ENCODE peak calls at places on chromosomes 16 and 17, in ten cellular contexts. T, J, Q, G, P, I, W, E, H and R are unnamed samples. For H3K4me1, the result is how much of the 10 kb centered on the place peaks cover.

GRCh38 chr16:12362482-12363458 is 386.2 kb downstream of the SNX29 start:
- DNase-seq in T (no peak), J (peak), Q (no peak), G (no peak), P (no peak), I (peak), W (no peak), E (no peak), H (no peak), R (peak)

GRCh38 chr17:38341035-38341721 is 2.6 kb downstream of the GPR179 start:
- DNase-seq in T (peak), J (peak), Q (no peak), G (peak), P (no peak), I (no peak), W (peak), E (no peak), H (peak), R (peak)

GRCh38 chr17:38710985-38711384 is 5.9 kb downstream of the MLLT6 start:
- DNase-seq in T (no peak), J (no peak), Q (no peak), G (no peak), P (no peak), I (no peak), W (no peak), E (peak), H (no peak), R (no peak)

GRCh38 chr17:31074772-31075538 is 19.8 kb upstream of the NF1 start:
- DNase-seq in T (no peak), J (no peak), Q (no peak), G (no peak), P (no peak), I (peak), W (no peak), E (no peak), H (no peak), R (no peak)

GRCh38 chr16:71855937-71856662 is 10.3 kb downstream of the ATXN1L start:
- DNase-seq in T (no peak), J (no peak), Q (no peak), G (no peak), P (no peak), I (no peak), W (no peak), E (no peak), H (no peak), R (no peak)

GRCh38 chr16:64459821-64460220 is 662.0 kb downstream of the CDH11 start:
- DNase-seq in T (peak), J (peak), Q (no peak), G (no peak), P (no peak), I (peak), W (peak), E (no peak), H (no peak), R (peak)

GRCh38 chr16:72677662-72678447 is 370.1 kb downstream of the ZFHX3 start:
- DNase-seq in T (no peak), J (no peak), Q (no peak), G (peak), P (no peak), I (peak), W (no peak), E (no peak), H (no peak), R (no peak)

GRCh38 chr17:39252788-39253460 is 27.2 kb upstream of the STAC2 start:
- DNase-seq in T (no peak), J (no peak), Q (no peak), G (no peak), P (no peak), I (no peak), W (no peak), E (no peak), H (no peak), R (no peak)

GRCh38 chr16:71645450-71645849 is 19.5 kb downstream of the MARVELD3 start:
- DNase-seq in T (no peak), J (no peak), Q (no peak), G (peak), P (no peak), I (peak), W (no peak), E (peak), H (no peak), R (no peak)

GRCh38 chr17:76353004-76353598 is 615 bp downstream of the PRPSAP1 start:
- DNase-seq in T (peak), J (peak), Q (no peak), G (peak), P (no peak), I (no peak), W (peak), E (no peak), H (peak), R (peak)

GRCh38 chr17:55067697-55068439 is 99.3 kb downstream of the STXBP4 start:
- DNase-seq in T (no peak), J (no peak), Q (no peak), G (no peak), P (no peak), I (peak), W (no peak), E (peak), H (no peak), R (no peak)

GRCh38 chr16:49496656-49497055 is 123.1 kb downstream of the C16orf78 start:
- DNase-seq in T (no peak), J (no peak), Q (no peak), G (no peak), P (no peak), I (no peak), W (no peak), E (no peak), H (no peak), R (no peak)

GRCh38 chr17:1179635-1180433 is at the start of gene ABR:
- DNase-seq in T (peak), J (peak), Q (no peak), G (peak), P (no peak), I (peak), W (peak), E (peak), H (peak), R (peak)

GRCh38 chr17:1174490-1174889 is 5.3 kb downstream of the ABR start:
- DNase-seq in T (no peak), J (no peak), Q (no peak), G (no peak), P (no peak), I (no peak), W (no peak), E (no peak), H (no peak), R (no peak)

GRCh38 chr17:1179112-1179634 is 608 bp downstream of the ABR start:
- DNase-seq in T (no peak), J (no peak), Q (no peak), G (no peak), P (no peak), I (no peak), W (no peak), E (no peak), H (no peak), R (no peak)

GRCh38 chr17:1180434-1180742 is 607 bp upstream of the ABR start:
- DNase-seq in T (no peak), J (no peak), Q (no peak), G (no peak), P (no peak), I (no peak), W (no peak), E (no peak), H (no peak), R (no peak)

GRCh38 chr17:1177099-1177996 is 2.4 kb downstream of the ABR start:
- DNase-seq in T (peak), J (peak), Q (no peak), G (no peak), P (no peak), I (peak), W (no peak), E (no peak), H (no peak), R (no peak)
- H3K4me1 ChIP-seq in T (under half), J (half or more), Q (under half), G (under half), P (under half), I (under half), W (under half), E (under half), H (under half), R (under half)

GRCh38 chr17:7835818-7836595 is 2.0 kb downstream of the KDM6B start:
- DNase-seq in T (no peak), J (peak), Q (no peak), G (peak), P (no peak), I (peak), W (peak), E (no peak), H (peak), R (no peak)

GRCh38 chr17:7838291-7839075 is 4.5 kb downstream of the KDM6B start:
- DNase-seq in T (peak), J (no peak), Q (no peak), G (peak), P (no peak), I (peak), W (no peak), E (peak), H (no peak), R (peak)

GRCh38 chr17:7836596-7837374 is 2.8 kb downstream of the KDM6B start:
- DNase-seq in T (peak), J (peak), Q (peak), G (peak), P (peak), I (peak), W (peak), E (peak), H (peak), R (peak)

GRCh38 chr17:7839199-7839889 is 5.3 kb downstream of the KDM6B start:
- DNase-seq in T (no peak), J (no peak), Q (no peak), G (peak), P (no peak), I (no peak), W (no peak), E (peak), H (peak), R (no peak)

DNA sequence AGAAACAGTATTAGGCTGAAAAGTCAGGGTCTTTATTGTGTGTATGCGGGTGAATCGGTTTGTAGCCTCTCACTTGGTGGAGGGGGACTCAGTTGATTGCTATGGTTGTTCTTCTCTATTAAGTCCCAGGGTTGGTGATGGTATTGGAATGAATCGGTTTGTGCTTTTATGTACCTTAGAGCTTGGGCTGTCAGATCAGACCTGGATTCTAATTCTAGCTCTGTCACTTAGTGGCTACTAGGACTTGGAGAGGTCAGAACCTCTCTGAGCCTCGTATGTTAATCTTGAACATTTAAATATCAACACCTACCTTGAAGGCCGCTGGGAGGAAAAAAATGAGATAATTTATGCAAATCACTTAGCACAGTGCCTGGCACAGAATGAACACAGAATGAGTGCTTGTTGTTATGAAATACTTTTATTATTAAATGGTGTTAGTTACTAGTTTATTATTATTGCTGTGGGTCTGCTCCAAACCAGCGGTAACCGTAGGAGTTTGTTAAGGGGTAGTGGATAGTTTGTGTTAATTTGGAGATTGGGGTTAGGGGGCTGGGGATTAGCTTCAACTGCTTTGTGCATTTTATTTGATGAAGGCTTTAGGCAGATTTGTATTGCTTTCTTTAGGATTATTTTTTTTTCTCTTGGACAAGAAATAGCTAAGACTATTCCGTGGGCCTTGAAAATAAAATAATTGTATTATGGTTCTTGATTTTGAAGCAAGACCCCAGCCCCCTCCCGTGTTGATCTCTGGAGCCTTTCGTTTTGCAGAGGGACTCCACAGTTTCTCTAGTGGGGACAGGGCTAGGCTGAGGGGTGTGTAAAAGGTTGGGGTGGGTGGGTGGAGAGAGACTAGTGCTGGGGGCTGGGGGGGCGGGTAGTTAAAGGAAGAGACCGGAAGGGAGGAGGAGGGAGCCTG is 3.6 kb downstream of the KDM6B start:
- DNase-seq in T (no peak), J (no peak), Q (no peak), G (no peak), P (no peak), I (no peak), W (no peak), E (peak), H (no peak), R (no peak)
- TF ChIP-seq POLR2A in T (no peak), J (no peak), Q (no peak), G (peak), P (no peak), I (no peak), W (no peak), E (no peak), H (no peak), R (no peak)

DNA sequence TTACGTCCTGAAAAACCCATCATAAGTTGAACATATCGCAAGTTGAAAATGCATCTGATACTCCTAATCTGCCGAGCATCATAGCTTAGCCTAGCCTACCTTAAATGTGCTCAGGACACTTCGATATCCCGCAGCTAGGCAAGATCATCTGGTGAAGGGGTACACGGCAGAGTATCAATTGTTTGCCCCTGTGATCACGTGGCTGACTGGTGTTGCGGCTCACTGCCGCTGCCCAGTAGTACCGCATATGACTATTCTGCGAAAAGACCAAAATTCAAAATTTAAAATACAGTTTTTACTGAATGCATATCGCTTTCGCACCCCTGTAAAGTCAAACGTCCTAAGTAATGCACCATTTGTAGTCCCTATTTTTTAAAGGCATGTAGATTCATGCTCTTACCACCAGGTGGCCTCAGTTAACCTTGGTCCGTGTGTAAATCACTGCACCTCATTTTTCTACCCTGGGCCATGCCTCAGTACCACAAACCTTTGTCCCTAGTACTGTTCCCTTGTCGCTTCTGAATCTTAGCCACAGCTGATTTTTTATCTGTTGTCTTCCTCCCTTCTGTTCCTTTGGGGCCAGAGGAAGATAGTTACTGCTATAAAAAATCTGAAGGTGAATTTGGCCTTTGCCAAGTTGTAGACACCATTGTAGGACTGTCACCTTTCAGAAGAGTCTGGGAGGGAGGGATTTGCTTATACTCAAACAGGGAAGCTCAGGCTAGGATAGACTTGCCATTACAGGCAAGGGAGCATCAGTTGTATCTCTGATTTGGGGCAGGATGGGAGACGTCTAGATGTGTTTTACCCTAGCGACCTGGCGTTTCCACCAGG is 34.4 kb downstream of the WWP2 start:
- DNase-seq in T (peak), J (peak), Q (no peak), G (peak), P (peak), I (peak), W (no peak), E (peak), H (no peak), R (peak)
- H3K4me3 ChIP-seq in T (no peak), J (peak), Q (no peak), G (no peak), P (no peak), I (no peak), W (no peak), E (no peak), H (no peak), R (no peak)

DNA sequence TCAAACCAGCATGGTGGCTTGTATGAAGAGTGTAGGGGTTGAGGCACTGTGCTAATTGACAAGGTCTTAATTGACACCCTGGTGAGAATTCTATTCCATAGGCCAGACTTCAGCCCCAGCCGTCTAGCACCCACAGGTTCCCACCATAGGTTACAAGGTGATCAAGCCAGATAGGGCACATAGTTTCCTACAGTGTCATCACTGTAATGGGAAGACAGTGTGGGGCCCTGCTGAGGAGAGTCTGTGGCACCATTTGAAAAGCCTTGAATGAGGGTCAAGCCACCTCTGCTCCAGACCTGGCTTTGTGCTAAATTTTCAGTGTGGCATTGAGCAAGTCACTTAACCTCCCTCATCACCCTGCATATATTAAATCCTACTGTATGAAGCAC is 36.2 kb downstream of the YPEL2 start:
- DNase-seq in T (no peak), J (no peak), Q (no peak), G (no peak), P (peak), I (no peak), W (no peak), E (no peak), H (no peak), R (no peak)
- H3K4me1 ChIP-seq in T (half or more), J (half or more), Q (under half), G (half or more), P (under half), I (under half), W (half or more), E (under half), H (half or more), R (half or more)

GRCh38 chr16:9665851-9666271 is 516.4 kb downstream of the GRIN2A start:
- DNase-seq in T (no peak), J (no peak), Q (no peak), G (peak), P (peak), I (no peak), W (no peak), E (no peak), H (no peak), R (peak)
- TF ChIP-seq POLR2A in T (no peak), J (no peak), Q (no peak), G (no peak), P (no peak), I (no peak), W (no peak), E (no peak), H (no peak), R (no peak)